ENCODE peak calls at places on chromosomes 6 and 20, in seven cellular contexts. One of them, this sample, is unnamed. For H3K4me1, the result is how much of the 10 kb centered on the place peaks cover.

GRCh38 chr6:20438462-20439070 is 36.9 kb downstream of the E2F3 start:
- DNase-seq in pancreas: no peak
- DNase-seq in stomach: no peak
- DNase-seq in MM.1S: no peak
- DNase-seq in cardiac muscle cell: no peak
- DNase-seq in IMR-90: no peak
- DNase-seq in CD8-positive, alpha-beta T cell: no peak
- DNase-seq in this sample: no peak

GRCh38 chr20:19078448-19079373 is 133.7 kb upstream of the SLC24A3 start:
- DNase-seq in stomach: no peak
- DNase-seq in IMR-90: no peak
- DNase-seq in pancreas: no peak
- DNase-seq in MM.1S: no peak
- DNase-seq in cardiac muscle cell: no peak
- DNase-seq in CD8-positive, alpha-beta T cell: no peak
- DNase-seq in this sample: no peak

GRCh38 chr6:10235339-10235738 is 179.5 kb downstream of the TFAP2A start:
- DNase-seq in CD8-positive, alpha-beta T cell: no peak
- DNase-seq in IMR-90: no peak
- DNase-seq in cardiac muscle cell: no peak
- DNase-seq in pancreas: no peak
- DNase-seq in MM.1S: no peak
- DNase-seq in stomach: no peak
- DNase-seq in this sample: no peak

GRCh38 chr6:109001554-109001953 is 93.1 kb downstream of the SESN1 start:
- DNase-seq in stomach: no peak
- DNase-seq in MM.1S: no peak
- DNase-seq in IMR-90: no peak
- DNase-seq in pancreas: no peak
- DNase-seq in CD8-positive, alpha-beta T cell: no peak
- DNase-seq in cardiac muscle cell: peak
- DNase-seq in this sample: no peak

GRCh38 chr6:25311251-25311910 is 32.2 kb downstream of the CARMIL1 start:
- DNase-seq in CD8-positive, alpha-beta T cell: no peak
- DNase-seq in stomach: no peak
- DNase-seq in cardiac muscle cell: peak
- DNase-seq in pancreas: no peak
- DNase-seq in IMR-90: peak
- DNase-seq in MM.1S: no peak
- DNase-seq in this sample: peak

GRCh38 chr6:160667854-160668481 is 3.9 kb upstream of the LPA start:
- DNase-seq in stomach: peak
- DNase-seq in IMR-90: no peak
- DNase-seq in CD8-positive, alpha-beta T cell: no peak
- DNase-seq in pancreas: peak
- DNase-seq in MM.1S: peak
- DNase-seq in cardiac muscle cell: no peak
- DNase-seq in this sample: peak

GRCh38 chr20:38893485-38894090 is 32.6 kb upstream of the FAM83D start:
- DNase-seq in pancreas: peak
- DNase-seq in MM.1S: peak
- DNase-seq in IMR-90: peak
- DNase-seq in cardiac muscle cell: peak
- DNase-seq in CD8-positive, alpha-beta T cell: peak
- DNase-seq in stomach: peak
- DNase-seq in this sample: peak

GRCh38 chr6:161586866-161587265 is 313.0 kb upstream of the AGPAT4 start:
- DNase-seq in pancreas: no peak
- DNase-seq in cardiac muscle cell: no peak
- DNase-seq in CD8-positive, alpha-beta T cell: no peak
- DNase-seq in IMR-90: no peak
- DNase-seq in MM.1S: no peak
- DNase-seq in stomach: no peak
- DNase-seq in this sample: no peak

GRCh38 chr6:71678081-71678480 is 208.3 kb upstream of the RIMS1 start:
- DNase-seq in MM.1S: no peak
- DNase-seq in cardiac muscle cell: no peak
- DNase-seq in CD8-positive, alpha-beta T cell: no peak
- DNase-seq in IMR-90: no peak
- DNase-seq in stomach: no peak
- DNase-seq in pancreas: no peak
- DNase-seq in this sample: no peak

GRCh38 chr20:4086771-4087677 is 71.7 kb upstream of the RNF24 start:
- DNase-seq in stomach: no peak
- DNase-seq in MM.1S: no peak
- DNase-seq in IMR-90: no peak
- DNase-seq in CD8-positive, alpha-beta T cell: no peak
- DNase-seq in pancreas: no peak
- DNase-seq in cardiac muscle cell: no peak
- DNase-seq in this sample: no peak

GRCh38 chr20:43543138-43543537 is 15.7 kb upstream of the SGK2 start:
- DNase-seq in stomach: no peak
- DNase-seq in pancreas: no peak
- DNase-seq in cardiac muscle cell: no peak
- DNase-seq in IMR-90: no peak
- DNase-seq in CD8-positive, alpha-beta T cell: no peak
- DNase-seq in MM.1S: peak
- DNase-seq in this sample: peak

GRCh38 chr6:130337534-130337933 is 28.3 kb upstream of the TMEM200A start:
- DNase-seq in stomach: no peak
- DNase-seq in IMR-90: no peak
- DNase-seq in pancreas: no peak
- DNase-seq in CD8-positive, alpha-beta T cell: no peak
- DNase-seq in cardiac muscle cell: no peak
- DNase-seq in MM.1S: no peak
- DNase-seq in this sample: no peak

GRCh38 chr6:169167581-169168301 is 85.9 kb downstream of the THBS2 start:
- DNase-seq in pancreas: no peak
- DNase-seq in MM.1S: no peak
- DNase-seq in stomach: peak
- DNase-seq in IMR-90: peak
- DNase-seq in cardiac muscle cell: peak
- DNase-seq in CD8-positive, alpha-beta T cell: peak
- DNase-seq in this sample: no peak

GRCh38 chr6:117352466-117353081 is 73.2 kb downstream of the ROS1 start:
- DNase-seq in MM.1S: peak
- DNase-seq in IMR-90: peak
- DNase-seq in CD8-positive, alpha-beta T cell: no peak
- DNase-seq in stomach: no peak
- DNase-seq in pancreas: no peak
- DNase-seq in cardiac muscle cell: peak
- DNase-seq in this sample: peak

GRCh38 chr6:167893416-167893815 is 66.7 kb downstream of the AFDN start:
- DNase-seq in stomach: no peak
- DNase-seq in CD8-positive, alpha-beta T cell: no peak
- DNase-seq in MM.1S: no peak
- DNase-seq in cardiac muscle cell: no peak
- DNase-seq in IMR-90: peak
- DNase-seq in pancreas: no peak
- DNase-seq in this sample: peak

GRCh38 chr6:156933201-156934053 is 156.2 kb downstream of the ARID1B start:
- DNase-seq in pancreas: peak
- DNase-seq in CD8-positive, alpha-beta T cell: no peak
- DNase-seq in cardiac muscle cell: no peak
- DNase-seq in IMR-90: no peak
- DNase-seq in MM.1S: no peak
- DNase-seq in stomach: peak
- DNase-seq in this sample: no peak

DNA sequence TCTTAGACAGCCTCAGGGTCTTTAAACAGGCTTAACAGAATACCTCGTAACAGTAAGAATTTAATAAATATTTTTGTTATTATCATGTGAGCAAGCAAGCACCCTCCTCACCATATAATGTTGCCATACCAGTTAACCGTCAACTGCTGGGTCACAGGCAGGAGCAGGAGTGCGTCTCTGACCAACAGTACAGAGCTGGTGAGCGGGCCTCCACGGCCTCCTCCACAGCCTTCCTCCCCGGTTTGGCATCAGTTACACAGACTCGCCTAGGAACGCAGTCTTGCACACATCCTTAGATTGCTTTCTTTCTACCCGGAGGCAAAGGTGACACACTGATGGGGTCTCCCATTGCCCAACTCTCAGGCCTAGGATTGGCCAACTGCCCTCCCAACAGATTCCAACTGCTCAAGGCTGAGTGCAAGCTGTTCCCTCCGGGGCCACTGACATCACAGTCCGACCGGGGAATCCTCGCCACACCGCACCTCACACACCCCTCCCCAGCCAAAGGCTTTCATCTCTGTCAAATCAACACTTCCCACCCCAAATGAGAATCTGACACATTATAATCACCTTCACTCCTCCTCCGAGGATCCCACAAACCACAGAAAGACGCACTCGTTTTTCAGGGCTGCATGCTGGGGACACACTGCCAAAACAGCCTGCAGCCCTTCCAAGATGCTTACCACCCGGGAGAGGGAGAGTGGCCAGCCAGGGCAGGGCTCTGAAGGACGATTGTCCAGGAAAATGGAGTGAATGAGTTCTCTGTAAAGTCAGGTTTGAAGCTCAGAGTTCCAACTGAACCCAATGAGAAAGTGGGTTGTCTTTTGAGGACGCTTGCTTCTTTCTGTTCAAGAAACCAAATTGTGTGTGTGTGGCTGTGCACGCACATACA is 63.2 kb downstream of the PDE10A start:
- DNase-seq in cardiac muscle cell: peak
- DNase-seq in CD8-positive, alpha-beta T cell: no peak
- DNase-seq in MM.1S: no peak
- DNase-seq in IMR-90: no peak
- DNase-seq in pancreas: no peak
- DNase-seq in stomach: no peak
- DNase-seq in this sample: no peak
- H3K27ac ChIP-seq in cardiac muscle cell: no peak
- H3K27ac ChIP-seq in CD8-positive, alpha-beta T cell: no peak
- H3K27ac ChIP-seq in MM.1S: no peak
- H3K27ac ChIP-seq in IMR-90: no peak
- H3K27ac ChIP-seq in pancreas: no peak
- H3K27ac ChIP-seq in stomach: no peak
- H3K27ac ChIP-seq in this sample: no peak

DNA sequence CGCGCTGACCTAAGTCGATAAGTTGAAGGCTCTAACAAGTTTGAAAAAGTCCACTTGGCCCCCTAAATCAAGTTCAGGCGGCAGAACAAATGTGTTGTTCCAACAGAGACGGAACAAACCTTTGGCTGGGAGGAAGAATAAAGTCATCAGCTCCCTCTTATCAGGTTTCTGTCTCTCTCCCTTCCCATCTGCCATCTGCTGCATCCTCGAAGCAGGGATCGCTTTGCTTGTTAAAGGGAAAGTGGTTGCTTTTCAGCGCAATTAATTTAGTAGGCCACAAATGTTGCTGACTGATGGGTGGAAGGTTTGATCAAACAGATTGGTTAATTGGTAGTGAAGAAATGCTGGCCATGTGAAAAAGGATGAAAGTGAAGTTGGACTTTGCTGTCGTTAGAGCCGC is 64.3 kb downstream of the CDH4 start:
- DNase-seq in pancreas: no peak
- DNase-seq in MM.1S: no peak
- DNase-seq in stomach: no peak
- DNase-seq in cardiac muscle cell: no peak
- DNase-seq in IMR-90: no peak
- DNase-seq in CD8-positive, alpha-beta T cell: no peak
- DNase-seq in this sample: no peak
- H3K4me1 ChIP-seq in pancreas: under half
- H3K4me1 ChIP-seq in MM.1S: under half
- H3K4me1 ChIP-seq in stomach: under half
- H3K4me1 ChIP-seq in cardiac muscle cell: under half
- H3K4me1 ChIP-seq in IMR-90: under half
- H3K4me1 ChIP-seq in CD8-positive, alpha-beta T cell: under half
- H3K4me1 ChIP-seq in this sample: under half

DNA sequence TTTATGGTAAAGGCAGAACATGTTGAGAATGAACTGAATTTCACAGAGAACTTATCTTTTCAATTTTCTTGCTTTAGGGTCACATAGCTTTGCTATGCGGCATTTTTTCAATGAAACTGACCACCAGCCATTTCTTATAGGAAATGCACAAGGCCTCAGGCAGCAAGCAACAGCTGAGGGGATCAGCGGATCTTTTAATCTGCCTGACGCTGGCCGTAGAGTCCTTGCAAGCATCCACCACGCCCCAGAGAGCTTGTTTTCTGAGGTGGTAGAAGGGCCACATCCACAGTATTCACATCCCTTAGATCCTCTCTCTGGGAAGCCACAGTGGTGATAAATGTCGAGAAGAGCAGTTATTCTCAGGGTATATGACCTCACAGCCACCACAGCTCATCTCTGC is 34.3 kb downstream of the FLRT3 start:
- DNase-seq in MM.1S: no peak
- DNase-seq in pancreas: no peak
- DNase-seq in cardiac muscle cell: no peak
- DNase-seq in stomach: no peak
- DNase-seq in IMR-90: no peak
- DNase-seq in CD8-positive, alpha-beta T cell: no peak
- DNase-seq in this sample: no peak
- TF ChIP-seq CTCF in MM.1S: no peak
- TF ChIP-seq CTCF in pancreas: no peak
- TF ChIP-seq CTCF in cardiac muscle cell: no peak
- TF ChIP-seq CTCF in stomach: no peak
- TF ChIP-seq CTCF in IMR-90: no peak
- TF ChIP-seq CTCF in CD8-positive, alpha-beta T cell: no peak
- TF ChIP-seq CTCF in this sample: no peak

GRCh38 chr6:3844097-3844463 is 5.1 kb upstream of the FAM50B start:
- DNase-seq in MM.1S: no peak
- DNase-seq in IMR-90: peak
- DNase-seq in CD8-positive, alpha-beta T cell: no peak
- DNase-seq in stomach: no peak
- DNase-seq in cardiac muscle cell: peak
- DNase-seq in pancreas: no peak
- DNase-seq in this sample: peak

GRCh38 chr6:3841711-3842565 is 7.2 kb upstream of the FAM50B start:
- DNase-seq in IMR-90: peak
- DNase-seq in pancreas: no peak
- DNase-seq in CD8-positive, alpha-beta T cell: no peak
- DNase-seq in stomach: no peak
- DNase-seq in cardiac muscle cell: peak
- DNase-seq in MM.1S: no peak
- DNase-seq in this sample: peak

GRCh38 chr6:3843379-3844096 is 5.6 kb upstream of the FAM50B start:
- DNase-seq in cardiac muscle cell: no peak
- DNase-seq in MM.1S: no peak
- DNase-seq in CD8-positive, alpha-beta T cell: no peak
- DNase-seq in IMR-90: no peak
- DNase-seq in pancreas: no peak
- DNase-seq in stomach: no peak
- DNase-seq in this sample: no peak

GRCh38 chr6:3838992-3839867 is 9.9 kb upstream of the FAM50B start:
- DNase-seq in stomach: no peak
- DNase-seq in CD8-positive, alpha-beta T cell: no peak
- DNase-seq in IMR-90: peak
- DNase-seq in cardiac muscle cell: peak
- DNase-seq in pancreas: no peak
- DNase-seq in MM.1S: no peak
- DNase-seq in this sample: no peak

DNA sequence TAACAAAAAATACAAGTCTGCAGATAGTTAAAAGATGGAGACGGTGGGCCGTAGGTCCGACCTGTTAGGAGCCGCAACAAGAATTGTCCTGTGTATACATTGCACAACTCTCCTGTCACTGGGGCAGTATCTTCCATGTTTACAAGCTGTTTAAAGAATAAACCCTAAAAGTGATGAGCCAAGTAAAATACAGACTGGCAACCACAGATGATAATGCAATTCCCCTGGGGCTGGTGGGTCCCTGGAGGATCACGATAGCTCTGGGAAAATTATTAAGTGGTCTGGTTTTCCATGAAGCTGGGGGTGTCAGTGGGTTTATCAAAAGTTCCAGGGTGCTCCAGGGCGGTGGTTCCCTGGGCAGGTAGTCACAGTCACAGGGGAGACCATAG is 8.1 kb upstream of the FAM50B start:
- DNase-seq in pancreas: no peak
- DNase-seq in cardiac muscle cell: peak
- DNase-seq in CD8-positive, alpha-beta T cell: no peak
- DNase-seq in MM.1S: no peak
- DNase-seq in IMR-90: no peak
- DNase-seq in stomach: no peak
- DNase-seq in this sample: no peak
- H3K27ac ChIP-seq in pancreas: no peak
- H3K27ac ChIP-seq in cardiac muscle cell: no peak
- H3K27ac ChIP-seq in CD8-positive, alpha-beta T cell: no peak
- H3K27ac ChIP-seq in MM.1S: no peak
- H3K27ac ChIP-seq in IMR-90: peak
- H3K27ac ChIP-seq in stomach: no peak
- H3K27ac ChIP-seq in this sample: no peak